ENCODE peak calls at places on chromosomes 6 and 20, in five cellular contexts. One of them, this sample, is unnamed.

GRCh38 chr6:36642913-36643817 is 35.3 kb upstream of the CDKN1A start:
- DNase-seq in GM20000: no peak
- DNase-seq in HTR-8/SVneo: peak
- DNase-seq in NCI-H1092: no peak
- DNase-seq in NCI-H1417: no peak
- DNase-seq in this sample: no peak

GRCh38 chr20:50992733-50993457 is 30.0 kb downstream of the KCNG1 start:
- DNase-seq in GM20000: peak
- DNase-seq in NCI-H1417: peak
- DNase-seq in HTR-8/SVneo: peak
- DNase-seq in NCI-H1092: peak
- DNase-seq in this sample: no peak

GRCh38 chr20:19602660-19603389 is 155.2 kb upstream of the RIN2 start:
- DNase-seq in HTR-8/SVneo: no peak
- DNase-seq in NCI-H1417: peak
- DNase-seq in NCI-H1092: peak
- DNase-seq in GM20000: no peak
- DNase-seq in this sample: no peak

GRCh38 chr6:143151381-143151780 is 90.7 kb downstream of the AIG1 start:
- DNase-seq in NCI-H1092: no peak
- DNase-seq in GM20000: no peak
- DNase-seq in HTR-8/SVneo: no peak
- DNase-seq in NCI-H1417: no peak
- DNase-seq in this sample: no peak

GRCh38 chr6:22886881-22887581 is 317.7 kb downstream of the HDGFL1 start:
- DNase-seq in NCI-H1417: peak
- DNase-seq in NCI-H1092: no peak
- DNase-seq in GM20000: no peak
- DNase-seq in HTR-8/SVneo: no peak
- DNase-seq in this sample: no peak

GRCh38 chr6:149935668-149936067 is 6.1 kb upstream of the ULBP2 start:
- DNase-seq in NCI-H1417: no peak
- DNase-seq in NCI-H1092: no peak
- DNase-seq in HTR-8/SVneo: no peak
- DNase-seq in GM20000: peak
- DNase-seq in this sample: no peak

GRCh38 chr6:28005124-28005662 is 48.2 kb downstream of the OR2B6 start:
- DNase-seq in HTR-8/SVneo: no peak
- DNase-seq in GM20000: no peak
- DNase-seq in NCI-H1092: no peak
- DNase-seq in NCI-H1417: no peak
- DNase-seq in this sample: no peak

GRCh38 chr20:32282461-32282860 is 5.0 kb downstream of the KIF3B start:
- DNase-seq in NCI-H1417: peak
- DNase-seq in NCI-H1092: peak
- DNase-seq in HTR-8/SVneo: no peak
- DNase-seq in GM20000: no peak
- DNase-seq in this sample: no peak

GRCh38 chr20:60078351-60079250 is 120.4 kb downstream of the CDH26 start:
- DNase-seq in NCI-H1092: no peak
- DNase-seq in NCI-H1417: no peak
- DNase-seq in GM20000: no peak
- DNase-seq in HTR-8/SVneo: no peak
- DNase-seq in this sample: no peak

GRCh38 chr20:62804021-62804631 is 509 bp upstream of the OGFR start:
- DNase-seq in NCI-H1417: peak
- DNase-seq in NCI-H1092: no peak
- DNase-seq in HTR-8/SVneo: peak
- DNase-seq in GM20000: peak
- DNase-seq in this sample: no peak

GRCh38 chr6:10418862-10419748 is 4.2 kb upstream of the TFAP2A start:
- DNase-seq in NCI-H1417: peak
- DNase-seq in GM20000: peak
- DNase-seq in NCI-H1092: no peak
- DNase-seq in HTR-8/SVneo: no peak
- DNase-seq in this sample: no peak

GRCh38 chr6:147297663-147298313 is 93.6 kb downstream of the STXBP5 start:
- DNase-seq in GM20000: no peak
- DNase-seq in NCI-H1417: no peak
- DNase-seq in HTR-8/SVneo: no peak
- DNase-seq in NCI-H1092: no peak
- DNase-seq in this sample: no peak

GRCh38 chr6:8113260-8113659 is 10.9 kb upstream of the EEF1E1 start:
- DNase-seq in GM20000: no peak
- DNase-seq in HTR-8/SVneo: no peak
- DNase-seq in NCI-H1417: no peak
- DNase-seq in NCI-H1092: no peak
- DNase-seq in this sample: no peak

GRCh38 chr20:58471835-58472164 is 43.4 kb downstream of the APCDD1L start:
- DNase-seq in HTR-8/SVneo: no peak
- DNase-seq in NCI-H1092: no peak
- DNase-seq in NCI-H1417: no peak
- DNase-seq in GM20000: no peak
- DNase-seq in this sample: no peak

GRCh38 chr6:136438445-136438844 is 111.8 kb downstream of the MAP7 start:
- DNase-seq in NCI-H1092: no peak
- DNase-seq in NCI-H1417: no peak
- DNase-seq in GM20000: no peak
- DNase-seq in HTR-8/SVneo: no peak
- DNase-seq in this sample: no peak

GRCh38 chr6:108966855-108967755 is 118.9 kb downstream of the ARMC2 start:
- DNase-seq in NCI-H1417: peak
- DNase-seq in NCI-H1092: no peak
- DNase-seq in GM20000: no peak
- DNase-seq in HTR-8/SVneo: peak
- DNase-seq in this sample: no peak

GRCh38 chr6:25635886-25636317 is 16.1 kb upstream of the SCGN start:
- DNase-seq in NCI-H1417: no peak
- DNase-seq in HTR-8/SVneo: no peak
- DNase-seq in GM20000: no peak
- DNase-seq in NCI-H1092: no peak
- DNase-seq in this sample: no peak

GRCh38 chr20:58891686-58892125 is 39.2 kb downstream of the GNAS start:
- DNase-seq in NCI-H1092: peak
- DNase-seq in GM20000: peak
- DNase-seq in HTR-8/SVneo: peak
- DNase-seq in NCI-H1417: peak
- DNase-seq in this sample: no peak

GRCh38 chr20:38238834-38239233 is 21.7 kb downstream of the KIAA1755 start:
- DNase-seq in GM20000: no peak
- DNase-seq in NCI-H1092: no peak
- DNase-seq in NCI-H1417: no peak
- DNase-seq in HTR-8/SVneo: no peak
- DNase-seq in this sample: no peak

GRCh38 chr20:49635829-49636228 is 67.9 kb upstream of the PTGIS start:
- DNase-seq in NCI-H1092: no peak
- DNase-seq in GM20000: no peak
- DNase-seq in HTR-8/SVneo: no peak
- DNase-seq in NCI-H1417: no peak
- DNase-seq in this sample: no peak

GRCh38 chr20:16864069-16864468 is 115.9 kb downstream of the OTOR start:
- DNase-seq in GM20000: no peak
- DNase-seq in NCI-H1092: no peak
- DNase-seq in NCI-H1417: no peak
- DNase-seq in HTR-8/SVneo: no peak
- DNase-seq in this sample: no peak

GRCh38 chr20:59560588-59561227 is 43.6 kb upstream of the PHACTR3 start:
- DNase-seq in NCI-H1417: peak
- DNase-seq in GM20000: peak
- DNase-seq in HTR-8/SVneo: peak
- DNase-seq in NCI-H1092: no peak
- DNase-seq in this sample: no peak

GRCh38 chr20:5041433-5041832 is 40.1 kb upstream of the SLC23A2 start:
- DNase-seq in NCI-H1092: no peak
- DNase-seq in GM20000: no peak
- DNase-seq in HTR-8/SVneo: no peak
- DNase-seq in NCI-H1417: no peak
- DNase-seq in this sample: no peak

GRCh38 chr6:121436966-121437756 is 1.7 kb downstream of the GJA1 start:
- DNase-seq in GM20000: no peak
- DNase-seq in HTR-8/SVneo: peak
- DNase-seq in NCI-H1092: no peak
- DNase-seq in NCI-H1417: no peak
- DNase-seq in this sample: no peak

GRCh38 chr6:11710968-11711643 is 67.5 kb downstream of the ADTRP start:
- DNase-seq in GM20000: no peak
- DNase-seq in NCI-H1417: peak
- DNase-seq in HTR-8/SVneo: no peak
- DNase-seq in NCI-H1092: no peak
- DNase-seq in this sample: no peak

GRCh38 chr20:4711511-4711910 is 10.2 kb upstream of the PRND start:
- DNase-seq in NCI-H1092: no peak
- DNase-seq in HTR-8/SVneo: no peak
- DNase-seq in GM20000: no peak
- DNase-seq in NCI-H1417: no peak
- DNase-seq in this sample: no peak

GRCh38 chr6:112177081-112177480 is 77.3 kb downstream of the LAMA4 start:
- DNase-seq in NCI-H1092: no peak
- DNase-seq in HTR-8/SVneo: no peak
- DNase-seq in NCI-H1417: no peak
- DNase-seq in GM20000: no peak
- DNase-seq in this sample: no peak

GRCh38 chr6:1510239-1510638 is 99.5 kb upstream of the FOXC1 start:
- DNase-seq in HTR-8/SVneo: no peak
- DNase-seq in NCI-H1092: no peak
- DNase-seq in NCI-H1417: no peak
- DNase-seq in GM20000: no peak
- DNase-seq in this sample: no peak

GRCh38 chr6:89693207-89693606 is 54.7 kb upstream of the LYRM2 start:
- DNase-seq in NCI-H1092: no peak
- DNase-seq in HTR-8/SVneo: no peak
- DNase-seq in NCI-H1417: no peak
- DNase-seq in GM20000: no peak
- DNase-seq in this sample: no peak

GRCh38 chr6:149127212-149127611 is 190.3 kb upstream of the TAB2 start:
- DNase-seq in NCI-H1092: no peak
- DNase-seq in HTR-8/SVneo: no peak
- DNase-seq in NCI-H1417: no peak
- DNase-seq in GM20000: no peak
- DNase-seq in this sample: no peak

GRCh38 chr6:35745480-35745879 is 8.6 kb downstream of the ARMC12 start:
- DNase-seq in NCI-H1417: no peak
- DNase-seq in GM20000: no peak
- DNase-seq in NCI-H1092: no peak
- DNase-seq in HTR-8/SVneo: no peak
- DNase-seq in this sample: no peak

GRCh38 chr6:142187209-142187608 is 40.1 kb downstream of the VTA1 start:
- DNase-seq in HTR-8/SVneo: peak
- DNase-seq in GM20000: no peak
- DNase-seq in NCI-H1417: peak
- DNase-seq in NCI-H1092: no peak
- DNase-seq in this sample: no peak

GRCh38 chr20:53611449-53611894 is 17.8 kb upstream of the ZNF217 start:
- DNase-seq in NCI-H1417: no peak
- DNase-seq in NCI-H1092: no peak
- DNase-seq in GM20000: no peak
- DNase-seq in HTR-8/SVneo: peak
- DNase-seq in this sample: peak

GRCh38 chr6:163419413-163420314 is 5.1 kb downstream of the QKI start:
- DNase-seq in GM20000: no peak
- DNase-seq in NCI-H1092: no peak
- DNase-seq in NCI-H1417: no peak
- DNase-seq in HTR-8/SVneo: no peak
- DNase-seq in this sample: no peak

GRCh38 chr6:157017861-157018260 is 240.7 kb downstream of the ARID1B start:
- DNase-seq in GM20000: no peak
- DNase-seq in NCI-H1417: no peak
- DNase-seq in NCI-H1092: no peak
- DNase-seq in HTR-8/SVneo: no peak
- DNase-seq in this sample: no peak